ENCODE peak calls at places on chromosomes 5 and 9, in four cellular contexts. Y is WTC11, W is GM12878, K is K562. H is an unnamed sample.

GRCh38 chr5:169149317-169149716 is 151.6 kb downstream of the SLIT3 start:
- DNase-seq in Y (no peak), K (no peak), W (no peak), H (peak)

GRCh38 chr5:107893642-107894041 is 222.9 kb upstream of the EFNA5 start:
- DNase-seq in K (no peak), Y (no peak), W (no peak), H (no peak)

GRCh38 chr5:27437594-27438200 is 399.3 kb upstream of the CDH9 start:
- DNase-seq in Y (no peak), W (no peak), K (no peak), H (no peak)

GRCh38 chr9:92489209-92489608 is 6.9 kb upstream of the ASPN start:
- DNase-seq in K (no peak), Y (no peak), W (no peak), H (no peak)

GRCh38 chr9:134068742-134069535 is 1.1 kb upstream of the BRD3 start:
- DNase-seq in Y (no peak), K (no peak), W (no peak), H (no peak)

GRCh38 chr5:28648108-28648507 is 1609.7 kb upstream of the CDH9 start:
- DNase-seq in W (no peak), K (no peak), Y (peak), H (peak)

GRCh38 chr9:87148391-87149237 is 201.3 kb upstream of the GAS1 start:
- DNase-seq in Y (peak), K (peak), W (no peak), H (no peak)

GRCh38 chr5:175003531-175003930 is 279.1 kb downstream of the MSX2 start:
- DNase-seq in K (no peak), W (no peak), Y (no peak), H (no peak)

GRCh38 chr5:114360816-114361723 is 800 bp upstream of the KCNN2 start:
- DNase-seq in K (no peak), Y (peak), W (no peak), H (no peak)

GRCh38 chr5:111299067-111299481 is 74.9 kb downstream of the CAMK4 start:
- DNase-seq in Y (no peak), K (no peak), W (no peak), H (peak)

GRCh38 chr9:97571664-97572063 is 61.5 kb downstream of the TSTD2 start:
- DNase-seq in K (no peak), Y (no peak), W (no peak), H (no peak)

GRCh38 chr5:53323943-53324642 is 156.3 kb upstream of the FST start:
- DNase-seq in Y (no peak), W (peak), K (no peak), H (peak)

GRCh38 chr5:169702726-169703481 is 65.8 kb downstream of the DOCK2 start:
- DNase-seq in W (peak), K (no peak), Y (no peak), H (no peak)

GRCh38 chr5:157263586-157264090 is 2.3 kb upstream of the CYFIP2 start:
- DNase-seq in K (no peak), Y (no peak), W (no peak), H (no peak)

GRCh38 chr9:4902135-4902475 is 83.0 kb upstream of the JAK2 start:
- DNase-seq in K (no peak), W (no peak), Y (peak), H (peak)

GRCh38 chr5:10566556-10567068 is 2.7 kb downstream of the ANKRD33B start:
- DNase-seq in K (no peak), Y (no peak), W (no peak), H (no peak)

GRCh38 chr9:95027914-95028854 is 289.3 kb downstream of the FANCC start:
- DNase-seq in W (no peak), Y (no peak), K (no peak), H (peak)

GRCh38 chr5:118692811-118693342 is 295.5 kb downstream of the DTWD2 start:
- DNase-seq in Y (peak), W (no peak), K (no peak), H (no peak)

GRCh38 chr9:102855646-102856045 is 139.5 kb upstream of the CYLC2 start:
- DNase-seq in K (no peak), Y (no peak), W (no peak), H (no peak)

GRCh38 chr9:2117527-2117926 is 102.4 kb downstream of the SMARCA2 start:
- DNase-seq in K (no peak), W (no peak), Y (no peak), H (no peak)

GRCh38 chr5:14414615-14415515 is 166.7 kb upstream of the OTULINL start:
- DNase-seq in Y (no peak), W (peak), K (no peak), H (no peak)

GRCh38 chr5:72138943-72139467 is 31.7 kb downstream of the MAP1B start:
- DNase-seq in Y (no peak), K (peak), W (peak), H (no peak)

GRCh38 chr9:5786370-5787127 is 46.4 kb downstream of the ERMP1 start:
- DNase-seq in Y (no peak), K (no peak), W (no peak), H (no peak)

GRCh38 chr5:103674321-103674720 is 111.7 kb upstream of the NUDT12 start:
- DNase-seq in Y (no peak), K (no peak), W (no peak), H (no peak)

GRCh38 chr5:140043508-140043872 is 391 bp upstream of the NRG2 start:
- DNase-seq in Y (peak), W (no peak), K (peak), H (no peak)

GRCh38 chr5:6721442-6721841 is 8.2 kb downstream of the TENT4A start:
- DNase-seq in W (no peak), Y (no peak), K (peak), H (no peak)

GRCh38 chr9:131228988-131229387 is 47.3 kb downstream of the FAM78A start:
- DNase-seq in W (no peak), K (no peak), Y (no peak), H (no peak)

GRCh38 chr9:74974558-74974957 is 21.8 kb upstream of the C9orf40 start:
- DNase-seq in Y (no peak), W (no peak), K (no peak), H (no peak)

GRCh38 chr9:123453904-123454321 is 97.9 kb downstream of the CRB2 start:
- DNase-seq in Y (no peak), W (no peak), K (no peak), H (peak)

GRCh38 chr9:108813951-108814601 is 41.7 kb downstream of the ACTL7B start:
- DNase-seq in Y (no peak), W (no peak), K (no peak), H (peak)

DNA sequence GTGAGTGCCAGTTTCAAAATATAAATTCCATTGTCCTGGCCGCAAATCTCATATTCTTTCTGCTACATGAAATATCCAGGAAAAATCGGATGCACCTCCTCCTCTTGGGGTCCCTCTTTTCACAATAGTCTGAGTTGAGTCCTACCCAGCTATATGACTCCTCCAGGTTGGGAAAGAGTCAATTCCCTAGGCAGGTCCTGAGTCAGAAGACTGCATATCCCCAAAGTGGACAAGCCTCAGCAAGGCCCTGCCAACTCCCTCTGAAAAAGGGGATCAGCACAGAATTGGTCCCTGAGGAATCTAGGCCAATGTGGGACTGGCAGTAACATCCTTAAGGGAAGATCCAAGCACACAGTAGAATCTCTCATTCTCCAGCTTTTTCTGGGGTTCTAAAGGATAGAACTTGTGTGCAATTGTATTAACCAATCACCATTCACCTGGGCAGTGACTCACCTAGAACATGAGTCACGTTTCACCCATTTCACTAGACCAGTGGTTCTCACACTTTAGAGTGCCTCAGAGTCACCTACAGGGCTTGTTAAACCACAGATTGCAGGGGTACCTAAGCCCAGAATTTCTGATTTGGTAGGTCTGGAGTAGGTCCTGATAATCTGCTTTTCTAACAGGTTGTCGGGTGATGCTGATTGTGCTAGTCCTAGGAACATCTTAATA is 44.7 kb upstream of the TMEM215 start:
- DNase-seq in Y (no peak), W (no peak), K (no peak), H (no peak)
- TF ChIP-seq TCF7 in Y (no peak), W (no peak), K (no peak), H (no peak)

GRCh38 chr5:149094996-149095395 is 32.1 kb upstream of the SH3TC2 start:
- DNase-seq in K (no peak), W (no peak), Y (no peak), H (no peak)

GRCh38 chr5:149099920-149100319 is 37.1 kb upstream of the SH3TC2 start:
- DNase-seq in W (no peak), Y (no peak), K (no peak), H (no peak)

DNA sequence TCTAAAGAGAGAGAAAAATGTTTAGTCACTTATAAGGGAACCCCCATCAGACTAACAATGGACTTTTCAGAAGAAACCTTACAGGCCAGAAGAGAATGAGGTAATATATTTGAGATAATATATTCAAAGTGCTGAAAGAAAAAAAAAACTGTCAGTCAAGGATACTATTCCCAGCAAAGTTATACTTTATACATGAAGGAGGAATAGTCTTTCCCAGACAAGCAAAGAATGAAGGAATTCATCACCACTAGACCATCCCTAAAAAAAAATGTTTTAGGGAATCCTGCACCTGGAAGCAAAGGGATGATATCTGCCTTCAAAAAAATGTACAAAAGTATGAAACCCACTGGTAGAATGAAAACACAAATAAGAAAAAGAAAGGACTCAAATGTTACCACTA is 37.5 kb upstream of the SH3TC2 start:
- DNase-seq in Y (no peak), W (no peak), K (no peak), H (no peak)
- TF ChIP-seq ETV6 in Y (no peak), W (no peak), K (no peak), H (no peak)

DNA sequence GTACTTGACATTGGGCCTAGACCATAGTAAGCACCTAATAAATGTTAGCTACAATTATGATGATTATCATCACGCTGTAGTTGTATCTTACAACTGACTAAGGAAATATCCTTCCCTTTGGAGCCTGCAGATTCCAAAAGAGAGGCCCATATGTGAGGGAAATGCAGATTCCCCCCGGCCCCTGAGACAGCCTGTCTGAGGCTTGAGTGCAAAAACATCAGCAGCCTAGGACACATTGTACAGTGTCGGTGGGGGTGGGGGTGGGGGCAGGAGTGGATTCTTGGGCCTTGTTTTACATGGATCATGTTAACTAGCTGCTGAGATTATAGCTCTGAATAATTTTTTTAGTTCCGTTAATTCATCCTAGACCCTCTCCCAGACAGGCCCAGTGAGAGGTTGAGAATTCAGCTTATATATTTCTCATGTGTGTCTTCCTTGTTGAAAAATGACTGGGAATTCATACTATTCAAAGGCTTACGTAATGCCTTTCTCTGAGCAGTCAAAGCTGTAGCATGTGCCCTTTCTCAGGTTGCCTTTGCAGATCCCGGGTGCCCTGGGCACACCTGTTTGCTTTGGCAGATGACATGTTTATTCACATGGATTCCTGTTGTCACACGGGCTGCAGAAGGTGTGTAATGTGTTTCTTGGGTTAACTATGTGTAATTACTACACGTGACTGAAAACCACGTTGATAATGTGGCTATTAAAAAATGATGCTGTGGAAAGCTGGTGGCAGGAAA is 262.8 kb downstream of the NR3C1 start:
- DNase-seq in Y (no peak), W (no peak), K (no peak), H (no peak)
- TF ChIP-seq TCF7 in Y (no peak), W (no peak), K (no peak), H (no peak)

DNA sequence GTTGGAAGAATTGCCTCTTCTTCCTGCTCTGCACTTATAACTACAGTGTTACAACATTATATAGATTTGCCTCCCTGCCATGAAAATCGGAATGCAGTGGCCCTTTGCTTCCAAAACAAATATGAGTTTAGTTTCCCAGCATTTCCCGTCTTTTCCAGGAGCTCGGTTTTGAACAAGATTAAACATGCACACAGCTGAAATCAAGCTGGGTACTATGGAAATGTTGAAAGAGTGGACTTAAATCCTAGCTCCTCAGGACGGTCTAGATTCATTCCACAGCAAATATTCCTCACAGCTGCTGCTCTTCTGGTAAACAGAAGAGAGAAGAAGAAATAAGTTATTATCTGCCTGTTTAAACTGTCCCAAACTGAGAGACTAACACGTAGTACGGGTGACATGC is 161.4 kb downstream of the PIK3R1 start:
- DNase-seq in K (no peak), Y (no peak), W (no peak), H (no peak)
- TF ChIP-seq ETV6 in K (no peak), Y (no peak), W (no peak), H (no peak)

GRCh38 chr5:1004598-1005361 is 3.8 kb upstream of the NKD2 start:
- DNase-seq in Y (peak), W (no peak), K (peak), H (no peak)
- TF ChIP-seq TCF7 in Y (no peak), W (no peak), K (no peak), H (no peak)

DNA sequence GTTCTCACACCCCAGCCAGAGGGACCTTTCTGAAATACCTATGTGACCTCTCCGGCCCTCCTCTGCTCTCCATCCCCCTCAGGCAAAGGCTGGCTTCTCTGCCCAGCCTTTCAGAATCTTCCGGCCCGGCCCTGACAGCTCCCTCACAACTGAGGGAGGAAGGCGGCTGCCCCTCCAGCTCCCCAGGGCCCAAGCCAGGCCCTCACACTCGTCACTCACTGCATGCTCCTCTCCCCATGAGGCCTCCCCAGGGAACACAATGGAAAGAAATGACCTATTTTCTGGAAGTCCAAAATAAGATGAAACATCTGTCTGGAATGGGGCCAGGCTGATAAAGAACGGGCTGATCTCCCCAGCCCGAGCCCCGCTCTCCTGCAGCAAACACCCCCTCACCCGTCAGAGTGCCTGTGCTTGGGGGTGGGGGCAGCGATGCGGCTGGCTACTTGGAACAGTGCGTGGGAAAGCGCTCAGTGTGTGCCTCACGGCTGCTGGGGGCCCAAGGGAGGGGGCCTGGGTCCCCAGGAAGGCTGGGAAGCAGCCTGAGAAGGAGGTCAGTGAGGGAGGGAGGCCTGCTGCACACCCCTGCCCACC is 11.3 kb downstream of the PDGFRB start:
- DNase-seq in K (peak), W (no peak), Y (no peak), H (no peak)
- TF ChIP-seq ETV6 in K (no peak), W (no peak), Y (no peak), H (no peak)

GRCh38 chr5:81525690-81526089 is 131.8 kb upstream of the ACOT12 start:
- DNase-seq in Y (no peak), W (no peak), K (no peak), H (no peak)
- TF ChIP-seq TCF7 in Y (no peak), W (no peak), K (no peak), H (no peak)

H was measured in HepG2.